ENCODE peak calls at places on chromosome 13, in eight cellular contexts. G is stimulated activated CD4-positive, alpha-beta T cell treated with anti-CD3 and anti-CD28 coated beads, Interleukin-2, amount 100 ng/mL, for 48 hours; L is NCI-H1417; Q is stimulated activated CD8-positive, alpha-beta memory T cell treated with anti-CD3 and anti-CD28 coated beads, Interleukin-2, amount 100 ng/mL, for 48 hours; R is naive thymus-derived CD8-positive, alpha-beta T cell; T is ovary; O is NB4; I is T follicular helper cell. J is an unnamed sample.

GRCh38 chr13:54750521-54750920 is 1721.9 kb downstream of the OLFM4 start:
- DNase-seq in G (no peak), L (no peak), Q (no peak), R (no peak), T (no peak), O (no peak), I (no peak), J (no peak)

GRCh38 chr13:107202371-107203023 is 634.6 kb upstream of the ARGLU1 start:
- DNase-seq in G (no peak), L (no peak), Q (no peak), R (no peak), T (no peak), O (no peak), I (no peak), J (no peak)

GRCh38 chr13:60990032-60990733 is 425.5 kb downstream of the PCDH20 start:
- DNase-seq in G (no peak), L (no peak), Q (no peak), R (no peak), T (no peak), O (peak; percentile 52), I (no peak), J (no peak)

GRCh38 chr13:44276061-44276460 is 97.6 kb upstream of the SERP2 start:
- DNase-seq in G (no peak), L (no peak), Q (no peak), R (no peak), T (no peak), O (no peak), I (no peak), J (no peak)

GRCh38 chr13:41356788-41357187 is 45.7 kb downstream of the NAA16 start:
- DNase-seq in G (no peak), L (no peak), Q (no peak), R (peak; percentile 20), T (no peak), O (peak; percentile 36), I (peak; percentile 21), J (peak; percentile 23)

GRCh38 chr13:23703241-23703640 is 133.0 kb downstream of the TNFRSF19 start:
- DNase-seq in G (no peak), L (no peak), Q (no peak), R (no peak), T (no peak), O (no peak), I (no peak), J (no peak)

GRCh38 chr13:102642029-102642428 is 45.2 kb downstream of the TPP2 start:
- DNase-seq in G (no peak), L (no peak), Q (no peak), R (no peak), T (no peak), O (no peak), I (no peak), J (no peak)

GRCh38 chr13:20901668-20902437 is 693 bp downstream of the XPO4 start:
- DNase-seq in G (peak; percentile 31), L (no peak), Q (peak; percentile 12), R (peak; percentile 6), T (peak; percentile 26), O (peak; percentile 86), I (no peak), J (peak; percentile 6)

GRCh38 chr13:102856603-102857002 is 10.8 kb downstream of the ERCC5 start:
- DNase-seq in G (no peak), L (no peak), Q (no peak), R (no peak), T (no peak), O (no peak), I (no peak), J (no peak)

GRCh38 chr13:25901460-25902376 is 150.1 kb downstream of the SHISA2 start:
- DNase-seq in G (no peak), L (peak; percentile 2), Q (no peak), R (no peak), T (no peak), O (peak; percentile 79), I (peak; percentile 34), J (peak; percentile 38)

GRCh38 chr13:33918199-33918932 is 100.4 kb downstream of the RFC3 start:
- DNase-seq in G (no peak), L (no peak), Q (no peak), R (no peak), T (no peak), O (peak; percentile 73), I (no peak), J (no peak)

GRCh38 chr13:112658807-112659206 is 31.0 kb upstream of the ATP11A start:
- DNase-seq in G (no peak), L (no peak), Q (no peak), R (no peak), T (no peak), O (no peak), I (no peak), J (no peak)

GRCh38 chr13:41658057-41658642 is 200.8 kb downstream of the RGCC start:
- DNase-seq in G (no peak), L (no peak), Q (no peak), R (no peak), T (no peak), O (no peak), I (no peak), J (no peak)

GRCh38 chr13:98466634-98467236 is 110.2 kb downstream of the STK24 start:
- DNase-seq in G (peak; percentile 50), L (peak; percentile 15), Q (no peak), R (no peak), T (peak; percentile 37), O (peak; percentile 45), I (no peak), J (peak; percentile 25)

GRCh38 chr13:26246154-26246553 is 7.8 kb upstream of the CDK8 start:
- DNase-seq in G (no peak), L (no peak), Q (no peak), R (no peak), T (no peak), O (no peak), I (no peak), J (no peak)

GRCh38 chr13:30510811-30511371 is 45.2 kb upstream of the HMGB1 start:
- DNase-seq in G (no peak), L (no peak), Q (no peak), R (no peak), T (no peak), O (no peak), I (no peak), J (no peak)

GRCh38 chr13:30702006-30702405 is 33.3 kb upstream of the ALOX5AP start:
- DNase-seq in G (no peak), L (no peak), Q (no peak), R (no peak), T (no peak), O (no peak), I (no peak), J (no peak)

GRCh38 chr13:97030705-97031452 is 36.6 kb upstream of the OXGR1 start:
- DNase-seq in G (no peak), L (peak; percentile 24), Q (no peak), R (no peak), T (no peak), O (peak; percentile 65), I (no peak), J (no peak)

GRCh38 chr13:111469916-111470506 is 149.6 kb downstream of the TEX29 start:
- DNase-seq in G (no peak), L (no peak), Q (no peak), R (no peak), T (no peak), O (no peak), I (no peak), J (no peak)

GRCh38 chr13:78631077-78631476 is 27.7 kb upstream of the POU4F1 start:
- DNase-seq in G (no peak), L (no peak), Q (no peak), R (no peak), T (no peak), O (no peak), I (no peak), J (no peak)

GRCh38 chr13:109874444-109874920 is 88.1 kb upstream of the IRS2 start:
- DNase-seq in G (no peak), L (no peak), Q (no peak), R (no peak), T (no peak), O (no peak), I (no peak), J (no peak)

GRCh38 chr13:48316826-48317510 is 13.4 kb downstream of the RB1 start:
- DNase-seq in G (no peak), L (no peak), Q (no peak), R (no peak), T (no peak), O (no peak), I (no peak), J (no peak)

GRCh38 chr13:27792393-27793218 is at the start of gene GSX1:
- DNase-seq in G (peak; percentile 48), L (no peak), Q (peak; percentile 36), R (peak; percentile 12), T (peak; percentile 25), O (peak; percentile 69), I (peak; percentile 6), J (peak; percentile 7)

GRCh38 chr13:78420814-78421213 is 182.5 kb downstream of the POU4F1 start:
- DNase-seq in G (no peak), L (no peak), Q (no peak), R (no peak), T (no peak), O (no peak), I (no peak), J (no peak)